ENCODE peak calls at places on chromosomes 16 and 17, in six cellular contexts. X is astrocyte, J is fibroblast of lung, D is mesenchymal stem cell, Y is K562, P is mammary epithelial cell. S is an unnamed sample. For H3K9me3, the result is how much of the 10 kb centered on the place peaks cover.

GRCh38 chr16:88298882-88299745 is 83.6 kb upstream of the ZNF469 start:
- DNase-seq in X (peak), J (no peak), D (peak), Y (no peak), P (peak), S (peak)

GRCh38 chr17:28715217-28715616 is 2.5 kb downstream of the RAB34 start:
- DNase-seq in X (no peak), J (no peak), D (no peak), Y (no peak), P (no peak), S (no peak)

GRCh38 chr17:17120294-17120693 is 78.0 kb downstream of the MPRIP start:
- DNase-seq in X (no peak), J (no peak), D (no peak), Y (no peak), P (no peak), S (peak)

GRCh38 chr17:45888392-45888791 is 6.0 kb upstream of the MAPT start:
- DNase-seq in X (no peak), J (no peak), D (no peak), Y (no peak), P (no peak), S (no peak)

GRCh38 chr16:4517812-4518211 is 20.8 kb downstream of the CDIP1 start:
- DNase-seq in X (no peak), J (peak), D (peak), Y (peak), P (no peak), S (peak)

GRCh38 chr17:28575126-28575795 is 1.4 kb downstream of the ALDOC start:
- DNase-seq in X (no peak), J (no peak), D (no peak), Y (no peak), P (no peak), S (no peak)

GRCh38 chr17:67606471-67606870 is 111.3 kb upstream of the NOL11 start:
- DNase-seq in X (peak), J (no peak), D (no peak), Y (no peak), P (no peak), S (no peak)

GRCh38 chr17:72502111-72502939 is 381.5 kb downstream of the SOX9 start:
- DNase-seq in X (peak), J (peak), D (peak), Y (no peak), P (no peak), S (no peak)

GRCh38 chr16:35559911-35560636 is 2100.7 kb downstream of the TP53TG3F start:
- DNase-seq in X (no peak), J (no peak), D (no peak), Y (no peak), P (no peak), S (no peak)

GRCh38 chr17:8894189-8894611 is 26.7 kb upstream of the PIK3R6 start:
- DNase-seq in X (no peak), J (no peak), D (no peak), Y (no peak), P (no peak), S (peak)

GRCh38 chr16:90019543-90020259 is 445 bp upstream of the DBNDD1 start:
- DNase-seq in X (peak), J (peak), D (peak), Y (peak), P (no peak), S (peak)

GRCh38 chr17:62892870-62893338 is 73.1 kb upstream of the TANC2 start:
- DNase-seq in X (peak), J (peak), D (peak), Y (no peak), P (peak), S (peak)

GRCh38 chr17:74746922-74747321 is 1.5 kb upstream of the NHERF1 start:
- DNase-seq in X (no peak), J (no peak), D (peak), Y (no peak), P (no peak), S (peak)

GRCh38 chr16:89553733-89554132 is 6.7 kb upstream of the RPL13 start:
- DNase-seq in X (no peak), J (no peak), D (no peak), Y (no peak), P (no peak), S (no peak)

GRCh38 chr16:50848755-50849514 is 107.0 kb downstream of the CYLD start:
- DNase-seq in X (no peak), J (no peak), D (no peak), Y (no peak), P (no peak), S (no peak)

GRCh38 chr16:4415538-4416199 is 727 bp downstream of the CORO7 start:
- DNase-seq in X (no peak), J (no peak), D (no peak), Y (peak), P (no peak), S (peak)

GRCh38 chr16:35795361-35796029 is 2336.1 kb downstream of the TP53TG3F start:
- DNase-seq in X (no peak), J (no peak), D (no peak), Y (no peak), P (no peak), S (no peak)

GRCh38 chr16:57536306-57537193 is at the start of gene CCDC102A:
- DNase-seq in X (no peak), J (peak), D (no peak), Y (peak), P (no peak), S (peak)

GRCh38 chr17:10798332-10798749 is 5.6 kb downstream of the TMEM238L start:
- DNase-seq in X (no peak), J (no peak), D (no peak), Y (no peak), P (no peak), S (no peak)

GRCh38 chr17:37135581-37135980 is 186.8 kb downstream of the AATF start:
- DNase-seq in X (no peak), J (no peak), D (no peak), Y (no peak), P (no peak), S (no peak)

DNA sequence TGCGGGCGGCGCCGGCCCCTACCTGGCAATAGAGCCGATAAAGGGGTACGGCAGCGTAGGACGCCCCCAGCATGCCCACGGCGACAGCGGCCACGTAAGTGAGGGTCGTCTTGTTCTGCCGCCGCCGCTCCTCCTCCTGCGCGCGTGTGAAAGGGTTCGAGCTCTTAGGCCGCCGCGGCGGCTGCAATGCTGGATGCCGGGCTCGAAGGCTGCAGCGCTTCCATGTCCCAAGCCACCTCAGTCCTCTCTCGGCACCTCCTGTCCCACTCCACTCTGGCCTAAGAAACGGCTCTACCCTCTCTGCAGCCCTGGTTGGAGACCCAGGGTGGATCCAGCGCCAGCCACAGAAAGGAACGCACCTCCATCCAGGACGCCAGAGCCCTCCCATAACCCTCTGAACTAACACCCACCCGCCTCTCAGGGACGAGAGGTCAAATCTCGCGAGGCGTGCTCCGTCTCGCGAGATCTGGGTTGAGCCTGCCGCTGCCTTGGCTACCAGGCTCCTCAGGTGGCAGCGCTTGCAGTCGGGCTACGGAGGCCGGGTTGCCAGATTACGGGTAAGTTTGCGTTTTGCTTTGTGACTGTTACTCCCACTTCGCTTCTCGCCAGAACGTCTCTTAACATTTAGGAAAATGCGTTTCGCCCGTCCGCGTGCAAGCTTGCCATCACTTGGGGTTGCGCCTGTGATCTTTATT is at the start of the genes COX11 and STXBP4:
- DNase-seq in X (peak), J (peak), D (peak), Y (peak), P (peak), S (peak)
- H3K9me3 ChIP-seq in X (under half), J (under half), D (under half), Y (under half), P (under half), S (under half)

GRCh38 chr16:84638195-84638806 is 10.0 kb upstream of the KLHL36 start:
- DNase-seq in X (no peak), J (no peak), D (no peak), Y (no peak), P (no peak), S (no peak)

GRCh38 chr16:84640145-84640544 is 8.2 kb upstream of the KLHL36 start:
- DNase-seq in X (no peak), J (no peak), D (no peak), Y (no peak), P (no peak), S (no peak)

GRCh38 chr16:84633622-84634021 is 14.7 kb upstream of the KLHL36 start:
- DNase-seq in X (no peak), J (no peak), D (peak), Y (no peak), P (no peak), S (no peak)

GRCh38 chr16:84635702-84636101 is 12.6 kb upstream of the KLHL36 start:
- DNase-seq in X (no peak), J (no peak), D (no peak), Y (no peak), P (no peak), S (no peak)

GRCh38 chr16:84637709-84638108 is 10.6 kb upstream of the KLHL36 start:
- DNase-seq in X (no peak), J (no peak), D (no peak), Y (no peak), P (no peak), S (no peak)
- H3K4me2 ChIP-seq in X (no peak), J (no peak), D (no peak), Y (no peak), P (no peak), S (no peak)

GRCh38 chr17:40253565-40253964 is 34.1 kb upstream of the CDC6 start:
- DNase-seq in X (no peak), J (no peak), D (no peak), Y (no peak), P (no peak), S (no peak)
- H3K9me3 ChIP-seq in X (under half), J (under half), D (under half), Y (under half), P (under half), S (under half)

GRCh38 chr16:2987286-2987685 is 7.0 kb upstream of the PKMYT1 start:
- DNase-seq in X (no peak), J (no peak), D (no peak), Y (no peak), P (no peak), S (no peak)
- H3K4me2 ChIP-seq in X (no peak), J (no peak), D (no peak), Y (no peak), P (no peak), S (no peak)

DNA sequence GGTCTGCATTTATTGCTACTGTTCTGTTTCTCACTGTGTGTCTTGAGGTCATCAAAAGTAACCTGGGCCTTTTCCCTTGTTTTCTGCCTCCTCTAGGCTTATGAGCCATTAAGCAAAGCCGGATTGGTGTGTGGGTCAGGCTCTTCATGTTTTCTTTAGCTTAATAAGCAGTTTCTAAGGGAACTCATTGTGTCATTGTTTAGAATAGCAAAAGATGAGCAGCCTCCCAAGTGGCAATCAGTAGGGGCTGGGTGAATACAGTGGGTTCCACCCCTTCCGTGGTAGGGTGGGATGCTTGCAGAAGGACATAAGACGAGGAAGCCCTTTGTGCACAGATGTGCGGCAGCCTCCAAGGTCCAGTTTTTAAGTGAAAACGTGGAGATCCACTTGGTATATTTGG is 34.5 kb downstream of the ABCC1 start:
- DNase-seq in X (peak), J (peak), D (peak), Y (no peak), P (no peak), S (no peak)
- H3K9me3 ChIP-seq in X (under half), J (under half), D (under half), Y (under half), P (under half), S (under half)

DNA sequence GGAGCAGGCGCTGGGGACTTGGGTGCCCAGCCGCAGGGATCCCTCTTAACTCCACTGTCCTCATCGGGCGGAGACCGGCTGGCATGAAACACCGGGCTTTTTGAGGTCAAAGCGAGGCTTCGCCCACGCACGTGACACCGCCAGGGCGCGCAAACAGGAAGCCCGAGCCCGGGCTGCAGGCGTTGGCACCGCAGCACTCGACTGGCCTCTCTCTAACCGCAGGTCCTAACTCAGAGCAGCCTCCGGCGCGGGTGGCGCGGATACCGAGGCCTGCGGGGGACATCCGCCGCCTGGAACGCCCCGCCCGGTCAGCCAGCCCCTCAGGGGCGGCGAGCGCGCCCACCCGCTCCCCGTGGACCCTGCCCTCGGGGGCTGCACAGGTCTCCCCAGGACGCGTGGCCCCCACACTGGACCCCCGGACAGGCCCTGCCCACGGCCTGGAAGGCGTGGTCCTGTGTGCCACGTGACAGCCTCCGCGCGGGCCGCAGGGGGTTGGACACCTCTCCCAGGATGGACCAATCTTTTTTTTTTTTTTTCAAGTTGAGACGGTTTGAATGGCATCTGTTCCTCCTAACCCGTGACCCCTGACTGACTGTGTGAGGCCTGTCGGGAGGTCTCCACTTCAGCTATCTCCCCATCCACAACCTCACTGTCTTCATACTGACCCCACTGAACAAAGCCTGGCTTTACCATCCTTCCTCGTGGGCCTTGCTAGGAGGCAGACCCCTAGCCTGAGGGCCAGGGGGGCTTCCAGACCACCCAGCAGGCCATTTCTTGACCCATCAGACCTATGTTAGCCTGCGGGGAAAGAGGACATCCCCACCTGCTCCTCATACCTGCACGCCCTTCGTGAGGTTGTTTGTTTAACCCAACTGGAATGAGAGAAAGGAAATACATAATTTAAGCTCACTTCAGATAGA is 8.4 kb upstream of the SLC47A2 start:
- DNase-seq in X (no peak), J (no peak), D (no peak), Y (no peak), P (peak), S (peak)
- H3K4me2 ChIP-seq in X (peak), J (no peak), D (no peak), Y (no peak), P (peak), S (peak)

DNA sequence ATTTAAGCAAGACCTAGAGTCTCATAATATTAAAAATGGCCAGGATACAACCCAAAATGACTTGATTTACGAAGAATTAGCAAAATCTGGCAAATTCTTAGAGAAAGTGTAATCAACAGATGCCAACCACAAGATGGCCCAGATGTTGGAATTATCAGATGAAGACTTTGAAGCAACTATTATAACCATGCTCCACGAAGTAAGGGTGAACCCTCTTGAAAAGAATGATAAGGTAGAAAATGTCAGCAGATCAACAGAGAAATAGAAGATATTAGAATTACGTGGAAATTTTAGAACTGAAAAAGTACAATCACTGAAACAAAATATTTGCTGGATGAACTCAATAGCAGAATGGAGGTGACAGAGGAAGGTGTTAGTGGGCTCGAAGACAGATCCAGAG is 50.1 kb upstream of the CLEC19A start:
- DNase-seq in X (no peak), J (no peak), D (no peak), Y (no peak), P (no peak), S (no peak)
- H3K9me3 ChIP-seq in X (under half), J (under half), D (under half), Y (under half), P (under half), S (under half)

DNA sequence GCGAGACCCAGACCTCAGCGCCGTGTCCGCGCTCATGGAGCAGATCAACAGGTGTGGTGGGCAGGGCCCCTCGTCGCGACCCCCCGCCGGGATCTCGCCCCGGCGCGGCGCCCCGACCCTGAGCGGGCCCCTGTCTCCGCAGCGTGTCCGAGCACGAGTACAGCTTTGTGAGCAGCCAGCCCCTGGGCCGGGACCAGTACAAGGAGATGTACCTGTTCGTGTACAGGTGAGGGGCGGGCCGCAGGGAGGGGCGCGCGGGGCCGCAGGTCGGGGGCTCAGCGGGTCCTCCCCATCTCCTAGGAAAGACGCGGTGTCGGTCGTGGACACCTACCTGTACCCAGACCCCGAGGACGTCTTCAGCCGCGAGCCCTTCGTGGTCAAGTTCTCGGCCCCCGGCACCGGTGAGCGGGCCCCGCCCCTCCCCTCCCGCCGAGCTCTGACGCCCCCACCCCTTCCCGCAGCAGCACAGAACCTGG is 870 bp downstream of the DNASE1L2 start:
- DNase-seq in X (no peak), J (no peak), D (no peak), Y (no peak), P (no peak), S (peak)
- H3K4me2 ChIP-seq in X (peak), J (peak), D (peak), Y (no peak), P (peak), S (peak)

S was measured in osteoblast.